ENCODE peak calls at places on chromosome 12, in seven cellular contexts. One of them, this sample, is unnamed.

GRCh38 chr12:61490732-61491498 is 769.3 kb upstream of the USP15 start:
- DNase-seq in NT2/D1: no peak
- DNase-seq in adipocyte: no peak
- DNase-seq in K562: no peak
- DNase-seq in neural progenitor cell: no peak
- DNase-seq in HCT116: no peak
- DNase-seq in GM12878: no peak
- DNase-seq in this sample: no peak

GRCh38 chr12:95393191-95393790 is 80.7 kb upstream of the METAP2 start:
- DNase-seq in NT2/D1: peak; percentile 2
- DNase-seq in adipocyte: no peak
- DNase-seq in K562: no peak
- DNase-seq in neural progenitor cell: no peak
- DNase-seq in HCT116: peak; percentile 31
- DNase-seq in GM12878: no peak
- DNase-seq in this sample: no peak

GRCh38 chr12:76029982-76030377 is 1.6 kb downstream of the PHLDA1 start:
- DNase-seq in NT2/D1: no peak
- DNase-seq in adipocyte: peak; percentile 55
- DNase-seq in K562: no peak
- DNase-seq in neural progenitor cell: peak; percentile 47
- DNase-seq in HCT116: no peak
- DNase-seq in GM12878: no peak
- DNase-seq in this sample: no peak

GRCh38 chr12:108896331-108896730 is 16.4 kb downstream of the DAO start:
- DNase-seq in NT2/D1: no peak
- DNase-seq in adipocyte: no peak
- DNase-seq in K562: no peak
- DNase-seq in neural progenitor cell: no peak
- DNase-seq in HCT116: no peak
- DNase-seq in GM12878: no peak
- DNase-seq in this sample: no peak

GRCh38 chr12:807041-807717 is 54.8 kb downstream of the WNK1 start:
- DNase-seq in NT2/D1: no peak
- DNase-seq in adipocyte: no peak
- DNase-seq in K562: no peak
- DNase-seq in neural progenitor cell: no peak
- DNase-seq in HCT116: no peak
- DNase-seq in GM12878: peak; percentile 59
- DNase-seq in this sample: no peak

GRCh38 chr12:47679785-47680184 is 26.0 kb downstream of the RPAP3 start:
- DNase-seq in NT2/D1: no peak
- DNase-seq in adipocyte: no peak
- DNase-seq in K562: no peak
- DNase-seq in neural progenitor cell: no peak
- DNase-seq in HCT116: no peak
- DNase-seq in GM12878: no peak
- DNase-seq in this sample: no peak

GRCh38 chr12:50509009-50509663 is 4.4 kb downstream of the DIP2B start:
- DNase-seq in NT2/D1: no peak
- DNase-seq in adipocyte: no peak
- DNase-seq in K562: no peak
- DNase-seq in neural progenitor cell: no peak
- DNase-seq in HCT116: no peak
- DNase-seq in GM12878: no peak
- DNase-seq in this sample: no peak

GRCh38 chr12:94287245-94287628 is 138.9 kb downstream of the PLXNC1 start:
- DNase-seq in NT2/D1: no peak
- DNase-seq in adipocyte: no peak
- DNase-seq in K562: no peak
- DNase-seq in neural progenitor cell: no peak
- DNase-seq in HCT116: no peak
- DNase-seq in GM12878: no peak
- DNase-seq in this sample: no peak

GRCh38 chr12:26680724-26681455 is 152.1 kb downstream of the ITPR2 start:
- DNase-seq in NT2/D1: no peak
- DNase-seq in adipocyte: peak; percentile 55
- DNase-seq in K562: no peak
- DNase-seq in neural progenitor cell: no peak
- DNase-seq in HCT116: no peak
- DNase-seq in GM12878: no peak
- DNase-seq in this sample: no peak

GRCh38 chr12:64261813-64262212 is 39.7 kb upstream of the KICS2 start:
- DNase-seq in NT2/D1: no peak
- DNase-seq in adipocyte: no peak
- DNase-seq in K562: no peak
- DNase-seq in neural progenitor cell: no peak
- DNase-seq in HCT116: no peak
- DNase-seq in GM12878: no peak
- DNase-seq in this sample: no peak

GRCh38 chr12:62301799-62302133 is 41.6 kb downstream of the USP15 start:
- DNase-seq in NT2/D1: no peak
- DNase-seq in adipocyte: no peak
- DNase-seq in K562: no peak
- DNase-seq in neural progenitor cell: no peak
- DNase-seq in HCT116: no peak
- DNase-seq in GM12878: no peak
- DNase-seq in this sample: no peak

GRCh38 chr12:11727133-11727664 is 77.7 kb downstream of the ETV6 start:
- DNase-seq in NT2/D1: no peak
- DNase-seq in adipocyte: no peak
- DNase-seq in K562: no peak
- DNase-seq in neural progenitor cell: no peak
- DNase-seq in HCT116: no peak
- DNase-seq in GM12878: peak; percentile 87
- DNase-seq in this sample: no peak

DNA sequence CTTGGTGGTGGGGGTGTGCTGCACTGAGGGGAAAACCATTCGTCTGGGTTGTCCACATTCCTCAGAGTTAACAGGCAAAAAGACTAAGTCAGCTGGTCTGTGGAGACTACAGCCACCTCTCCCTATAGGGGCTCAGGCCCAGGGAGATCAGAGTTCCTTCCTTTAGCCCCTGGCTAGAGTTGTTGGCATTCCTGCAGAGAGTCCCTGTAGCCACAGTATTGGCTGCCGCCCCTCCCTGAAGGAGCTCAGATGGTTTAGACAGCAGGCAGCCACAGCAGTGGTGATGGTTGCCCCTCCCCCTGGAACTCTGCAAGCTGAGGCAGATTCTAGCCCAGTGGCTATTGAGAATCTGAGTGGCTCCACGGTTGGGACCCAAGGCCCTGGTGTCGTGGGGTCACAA is 1072.5 kb upstream of the ATXN7L3B start:
- DNase-seq in NT2/D1: peak; percentile 52
- DNase-seq in adipocyte: no peak
- DNase-seq in K562: no peak
- DNase-seq in neural progenitor cell: peak; percentile 46
- DNase-seq in HCT116: no peak
- DNase-seq in GM12878: no peak
- DNase-seq in this sample: no peak
- H3K9ac ChIP-seq in NT2/D1: no peak overlapping the region
- H3K9ac ChIP-seq in adipocyte: no peak overlapping the region
- H3K9ac ChIP-seq in K562: no peak overlapping the region
- H3K9ac ChIP-seq in neural progenitor cell: no peak overlapping the region
- H3K9ac ChIP-seq in HCT116: no peak overlapping the region
- H3K9ac ChIP-seq in GM12878: no peak overlapping the region
- H3K9ac ChIP-seq in this sample: no peak overlapping the region

GRCh38 chr12:91349451-91349850 is 166.8 kb upstream of the DCN start:
- DNase-seq in NT2/D1: no peak
- DNase-seq in adipocyte: no peak
- DNase-seq in K562: no peak
- DNase-seq in neural progenitor cell: no peak
- DNase-seq in HCT116: no peak
- DNase-seq in GM12878: no peak
- DNase-seq in this sample: no peak
- H3K9ac ChIP-seq in NT2/D1: no peak overlapping the region
- H3K9ac ChIP-seq in adipocyte: no peak overlapping the region
- H3K9ac ChIP-seq in K562: no peak overlapping the region
- H3K9ac ChIP-seq in neural progenitor cell: no peak overlapping the region
- H3K9ac ChIP-seq in HCT116: no peak overlapping the region
- H3K9ac ChIP-seq in GM12878: no peak overlapping the region
- H3K9ac ChIP-seq in this sample: no peak overlapping the region

DNA sequence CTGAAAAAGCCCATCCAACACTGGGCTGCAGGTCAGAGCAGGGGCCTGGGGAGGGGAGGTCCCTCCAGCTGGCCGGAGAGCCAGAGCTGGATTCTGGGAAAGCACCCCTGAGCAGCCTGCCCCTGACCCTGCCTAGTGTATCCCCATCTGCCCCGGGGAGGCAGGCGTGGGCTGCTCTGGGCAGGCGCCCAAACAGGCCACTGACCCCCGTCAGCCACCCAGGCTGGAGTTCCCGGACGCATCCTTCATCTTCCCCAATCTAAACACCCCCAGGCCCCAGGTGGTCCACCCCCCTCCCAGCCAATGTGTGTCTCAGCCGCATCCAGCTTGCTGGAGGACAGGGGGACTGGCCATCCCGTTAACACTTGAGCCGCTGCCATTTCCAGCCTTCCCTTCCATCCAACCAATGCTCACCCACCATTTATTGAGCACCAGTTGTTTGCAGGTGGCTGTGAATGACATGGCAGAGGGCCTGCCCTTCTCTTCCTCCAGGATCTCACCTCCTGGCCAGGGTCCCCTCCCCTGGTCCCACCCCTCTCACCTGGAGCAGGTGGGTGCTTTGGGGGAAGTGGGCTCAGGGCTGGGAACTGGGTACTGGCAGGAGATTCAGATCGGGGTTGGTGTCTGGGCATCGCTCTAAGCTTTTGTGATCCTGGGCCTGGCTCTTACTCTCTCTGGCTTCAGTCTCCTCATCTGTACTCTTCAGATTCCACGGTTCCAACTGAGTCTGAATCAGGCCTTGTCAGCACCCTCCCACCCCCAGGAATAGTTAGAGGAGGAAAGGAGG is 743 bp upstream of the DTX1 start:
- DNase-seq in NT2/D1: no peak
- DNase-seq in adipocyte: no peak
- DNase-seq in K562: no peak
- DNase-seq in neural progenitor cell: no peak
- DNase-seq in HCT116: no peak
- DNase-seq in GM12878: no peak
- DNase-seq in this sample: peak; percentile 71
- H3K9ac ChIP-seq in NT2/D1: no peak overlapping the region
- H3K9ac ChIP-seq in adipocyte: peak overlapping the region; percentile 75
- H3K9ac ChIP-seq in K562: no peak overlapping the region
- H3K9ac ChIP-seq in neural progenitor cell: no peak overlapping the region
- H3K9ac ChIP-seq in HCT116: no peak overlapping the region
- H3K9ac ChIP-seq in GM12878: no peak overlapping the region
- H3K9ac ChIP-seq in this sample: no peak overlapping the region

GRCh38 chr12:124517260-124518050 is 50.0 kb downstream of the NCOR2 start:
- DNase-seq in NT2/D1: no peak
- DNase-seq in adipocyte: peak; percentile 81
- DNase-seq in K562: no peak
- DNase-seq in neural progenitor cell: no peak
- DNase-seq in HCT116: no peak
- DNase-seq in GM12878: no peak
- DNase-seq in this sample: peak; percentile 90
- H3K9ac ChIP-seq in NT2/D1: peak overlapping the region; percentile 47
- H3K9ac ChIP-seq in adipocyte: peak overlapping the region; percentile 81
- H3K9ac ChIP-seq in K562: no peak overlapping the region
- H3K9ac ChIP-seq in neural progenitor cell: no peak overlapping the region
- H3K9ac ChIP-seq in HCT116: no peak overlapping the region
- H3K9ac ChIP-seq in GM12878: no peak overlapping the region
- H3K9ac ChIP-seq in this sample: peak overlapping the region; percentile 45

This sample was measured in kidney.